ENCODE peak calls at places on chromosomes 5 and 9, in nine cellular contexts. T is CD4-positive, CD25-positive, alpha-beta regulatory T cell; B is transverse colon; A is stomach; M is sigmoid colon; J is body of pancreas; Q is mucosa of descending colon; W is adrenal gland; E is mesenchymal stem cell. U is an unnamed sample.

GRCh38 chr5:320524-321232 is 836 bp upstream of the AHRR start:
- DNase-seq in J (no peak), A (no peak), Q (no peak), M (no peak), E (no peak), B (no peak), T (no peak), W (no peak), U (no peak)

GRCh38 chr9:2817987-2818386 is 25.9 kb downstream of the PUM3 start:
- DNase-seq in T (no peak), Q (no peak), A (no peak), M (no peak), W (no peak), B (no peak), E (peak; percentile 79), J (no peak), U (no peak)

GRCh38 chr5:149464796-149465489 is 85.9 kb upstream of the IL17B start:
- DNase-seq in J (peak; percentile 16), Q (peak; percentile 74), M (peak; percentile 84), B (peak; percentile 65), A (no peak), E (peak; percentile 88), T (no peak), W (peak; percentile 77), U (no peak)

GRCh38 chr5:93044860-93045666 is 536.0 kb downstream of the NR2F1-AS1 start:
- DNase-seq in M (no peak), A (no peak), E (peak; percentile 18), W (no peak), B (no peak), J (no peak), Q (no peak), T (no peak), U (no peak)

GRCh38 chr5:80466669-80467485 is 21.0 kb upstream of the FAM151B start:
- DNase-seq in M (no peak), A (no peak), T (no peak), J (no peak), E (peak; percentile 47), W (no peak), Q (no peak), B (no peak), U (no peak)

GRCh38 chr9:127209948-127210621 is 54.5 kb upstream of the GARNL3 start:
- DNase-seq in T (no peak), E (no peak), A (no peak), M (no peak), Q (no peak), W (peak; percentile 22), B (no peak), J (no peak), U (no peak)

GRCh38 chr5:145403959-145404358 is 431.2 kb downstream of the PRELID2 start:
- DNase-seq in W (no peak), M (no peak), Q (no peak), B (no peak), J (no peak), A (no peak), T (no peak), E (no peak), U (no peak)

GRCh38 chr5:90356612-90357011 is 52.9 kb downstream of the CETN3 start:
- DNase-seq in T (no peak), B (no peak), M (no peak), Q (no peak), W (no peak), E (no peak), J (no peak), A (no peak), U (no peak)

GRCh38 chr5:179914032-179914755 is 6.5 kb upstream of the TBC1D9B start:
- DNase-seq in E (peak; percentile 42), B (peak; percentile 39), Q (peak; percentile 60), J (no peak), M (no peak), W (peak; percentile 11), T (no peak), A (no peak), U (no peak)

GRCh38 chr9:104961238-104961637 is 33.3 kb upstream of the ABCA1 start:
- DNase-seq in W (no peak), M (no peak), B (peak; percentile 69), J (no peak), A (no peak), Q (peak; percentile 76), T (no peak), E (peak; percentile 88), U (no peak)

GRCh38 chr9:97362777-97363545 is 48.9 kb upstream of the TDRD7 start:
- DNase-seq in Q (no peak), A (no peak), M (no peak), B (no peak), T (no peak), E (no peak), W (no peak), J (no peak), U (no peak)
- H3K36me3 ChIP-seq in Q (no peaks in the 10 kb centered on the region), A (peaks cover 4% of the 10 kb centered on the region), M (no peaks in the 10 kb centered on the region), B (no peaks in the 10 kb centered on the region), T (no peaks in the 10 kb centered on the region), E (peaks cover 36% of the 10 kb centered on the region), W (no peaks in the 10 kb centered on the region), J (no peaks in the 10 kb centered on the region), U (no peaks in the 10 kb centered on the region)

DNA sequence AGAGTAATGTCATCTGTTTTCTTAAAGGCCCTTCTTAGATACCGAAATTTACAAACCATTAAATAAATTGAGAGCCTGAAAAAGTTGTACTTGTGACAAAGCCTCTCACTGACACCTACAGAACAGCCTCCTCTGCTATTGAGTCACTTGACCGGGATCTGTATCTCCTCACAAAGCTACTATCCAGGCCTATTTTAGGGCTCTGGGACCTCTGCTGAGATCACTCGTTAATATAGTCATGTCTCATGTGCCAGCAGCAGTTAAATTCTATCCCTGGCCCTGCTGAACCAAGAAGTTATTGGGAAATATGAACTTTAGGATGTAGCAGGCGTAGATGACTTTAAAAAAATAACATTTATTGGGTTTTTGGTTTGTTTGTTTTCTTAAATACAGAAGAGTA is 31.1 kb downstream of the FBXO38 start:
- DNase-seq in W (no peak), B (no peak), M (peak; percentile 64), J (no peak), T (no peak), A (no peak), E (no peak), Q (no peak), U (no peak)
- H3K36me3 ChIP-seq in W (no peaks in the 10 kb centered on the region), B (peaks cover 72% of the 10 kb centered on the region), M (peaks cover 21% of the 10 kb centered on the region), J (peaks cover 40% of the 10 kb centered on the region), T (peaks cover 97% of the 10 kb centered on the region), A (peaks cover 57% of the 10 kb centered on the region), E (peaks cover 8% of the 10 kb centered on the region), Q (peaks cover 16% of the 10 kb centered on the region), U (no peaks in the 10 kb centered on the region)

GRCh38 chr9:33468797-33469621 is 4.7 kb downstream of the NOL6 start:
- DNase-seq in J (no peak), E (no peak), B (no peak), A (no peak), Q (no peak), W (no peak), T (no peak), M (peak; percentile 36), U (no peak)
- H3K36me3 ChIP-seq in J (peaks cover 44% of the 10 kb centered on the region), E (peaks cover 68% of the 10 kb centered on the region), B (peaks cover 34% of the 10 kb centered on the region), A (peaks cover 60% of the 10 kb centered on the region), Q (peaks cover 15% of the 10 kb centered on the region), W (no peaks in the 10 kb centered on the region), T (peaks cover 71% of the 10 kb centered on the region), M (peaks cover 62% of the 10 kb centered on the region), U (no peaks in the 10 kb centered on the region)

GRCh38 chr9:114171500-114171899 is 16.2 kb downstream of the COL27A1 start:
- DNase-seq in A (no peak), E (no peak), J (no peak), W (no peak), M (no peak), B (no peak), Q (no peak), T (no peak), U (no peak)
- H3K36me3 ChIP-seq in A (no peaks in the 10 kb centered on the region), E (peaks cover 39% of the 10 kb centered on the region), J (no peaks in the 10 kb centered on the region), W (no peaks in the 10 kb centered on the region), M (no peaks in the 10 kb centered on the region), B (no peaks in the 10 kb centered on the region), Q (no peaks in the 10 kb centered on the region), T (no peaks in the 10 kb centered on the region), U (no peaks in the 10 kb centered on the region)

DNA sequence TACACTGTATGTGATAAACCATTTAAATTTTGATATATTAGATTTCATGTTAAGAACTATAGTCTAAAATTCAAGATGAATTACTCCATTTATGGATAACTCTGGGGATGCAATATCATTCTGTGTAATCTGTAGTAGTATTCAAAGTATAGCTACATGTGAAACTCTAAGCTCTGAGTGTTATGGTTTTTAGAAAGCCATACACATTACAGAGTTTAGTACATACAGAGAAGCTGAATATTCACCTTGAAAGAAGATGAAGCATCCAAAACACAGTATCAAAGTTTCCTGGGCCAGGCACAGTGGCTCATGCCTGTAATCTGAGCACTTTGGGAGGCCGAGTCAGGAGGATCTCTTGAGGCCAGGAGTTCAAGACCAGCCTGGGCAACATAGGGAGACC is 25.0 kb downstream of the ABHD17B start:
- DNase-seq in M (no peak), J (no peak), A (no peak), B (no peak), E (no peak), Q (no peak), T (no peak), W (no peak), U (no peak)
- H3K36me3 ChIP-seq in M (no peaks in the 10 kb centered on the region), J (no peaks in the 10 kb centered on the region), A (no peaks in the 10 kb centered on the region), B (no peaks in the 10 kb centered on the region), E (no peaks in the 10 kb centered on the region), Q (no peaks in the 10 kb centered on the region), T (no peaks in the 10 kb centered on the region), W (no peaks in the 10 kb centered on the region), U (no peaks in the 10 kb centered on the region)

GRCh38 chr9:33310748-33311147 is 20.4 kb downstream of the NFX1 start:
- DNase-seq in W (no peak), M (no peak), J (no peak), E (no peak), B (no peak), Q (no peak), T (no peak), A (no peak), U (no peak)
- H3K36me3 ChIP-seq in W (no peaks in the 10 kb centered on the region), M (peaks cover 69% of the 10 kb centered on the region), J (peaks cover 53% of the 10 kb centered on the region), E (peaks cover 32% of the 10 kb centered on the region), B (peaks cover 98% of the 10 kb centered on the region), Q (peaks cover 10% of the 10 kb centered on the region), T (peaks cover 96% of the 10 kb centered on the region), A (peaks cover 82% of the 10 kb centered on the region), U (peaks cover 98% of the 10 kb centered on the region)

GRCh38 chr9:121772600-121773285 is 121.3 kb downstream of the DAB2IP start:
- DNase-seq in Q (no peak), W (peak; percentile 97), T (no peak), E (no peak), B (no peak), A (peak; percentile 88), J (peak; percentile 87), M (peak; percentile 70), U (peak; percentile 45)
- H3K36me3 ChIP-seq in Q (no peaks in the 10 kb centered on the region), W (no peaks in the 10 kb centered on the region), T (no peaks in the 10 kb centered on the region), E (peaks cover 88% of the 10 kb centered on the region), B (peaks cover 48% of the 10 kb centered on the region), A (peaks cover 62% of the 10 kb centered on the region), J (peaks cover 16% of the 10 kb centered on the region), M (peaks cover 88% of the 10 kb centered on the region), U (no peaks in the 10 kb centered on the region)

GRCh38 chr5:43815504-43815903 is 212.5 kb downstream of the NNT start:
- DNase-seq in B (no peak), A (no peak), J (no peak), W (no peak), T (no peak), M (no peak), E (no peak), Q (no peak), U (no peak)
- H3K36me3 ChIP-seq in B (no peaks in the 10 kb centered on the region), A (no peaks in the 10 kb centered on the region), J (no peaks in the 10 kb centered on the region), W (no peaks in the 10 kb centered on the region), T (no peaks in the 10 kb centered on the region), M (no peaks in the 10 kb centered on the region), E (no peaks in the 10 kb centered on the region), Q (no peaks in the 10 kb centered on the region), U (no peaks in the 10 kb centered on the region)